ENCODE peak calls at places on chromosomes 12 and 14, in nine cellular contexts. One of them, this sample, is unnamed.

GRCh38 chr12:104516821-104517220 is 60.1 kb downstream of the CHST11 start:
- DNase-seq in activated CD4-positive, CD25-positive, alpha-beta regulatory T cell: no peak
- DNase-seq in tibial nerve: no peak
- DNase-seq in left ventricle myocardium inferior: no peak
- DNase-seq in HT1080: no peak
- DNase-seq in neuronal stem cell: no peak
- DNase-seq in effector CD4-positive, alpha-beta T cell: no peak
- DNase-seq in epithelial cell of proximal tubule: no peak
- DNase-seq in NT2/D1: no peak
- DNase-seq in this sample: no peak

GRCh38 chr14:92460916-92461579 is 52.5 kb upstream of the RIN3 start:
- DNase-seq in activated CD4-positive, CD25-positive, alpha-beta regulatory T cell: no peak
- DNase-seq in tibial nerve: no peak
- DNase-seq in left ventricle myocardium inferior: peak; percentile 51
- DNase-seq in HT1080: peak; percentile 69
- DNase-seq in neuronal stem cell: no peak
- DNase-seq in effector CD4-positive, alpha-beta T cell: no peak
- DNase-seq in epithelial cell of proximal tubule: no peak
- DNase-seq in NT2/D1: no peak
- DNase-seq in this sample: peak; percentile 61

GRCh38 chr12:21476949-21477348 is 24.5 kb downstream of the RECQL start:
- DNase-seq in activated CD4-positive, CD25-positive, alpha-beta regulatory T cell: no peak
- DNase-seq in tibial nerve: no peak
- DNase-seq in left ventricle myocardium inferior: no peak
- DNase-seq in HT1080: peak; percentile 80
- DNase-seq in neuronal stem cell: no peak
- DNase-seq in effector CD4-positive, alpha-beta T cell: no peak
- DNase-seq in epithelial cell of proximal tubule: no peak
- DNase-seq in NT2/D1: no peak
- DNase-seq in this sample: peak; percentile 16

GRCh38 chr14:102474934-102475333 is 34.6 kb downstream of the ANKRD9 start:
- DNase-seq in activated CD4-positive, CD25-positive, alpha-beta regulatory T cell: no peak
- DNase-seq in tibial nerve: no peak
- DNase-seq in left ventricle myocardium inferior: peak; percentile 86
- DNase-seq in HT1080: no peak
- DNase-seq in neuronal stem cell: no peak
- DNase-seq in effector CD4-positive, alpha-beta T cell: no peak
- DNase-seq in epithelial cell of proximal tubule: no peak
- DNase-seq in NT2/D1: no peak
- DNase-seq in this sample: no peak

GRCh38 chr12:122345042-122345441 is 77.4 kb downstream of the CLIP1 start:
- DNase-seq in activated CD4-positive, CD25-positive, alpha-beta regulatory T cell: no peak
- DNase-seq in tibial nerve: no peak
- DNase-seq in left ventricle myocardium inferior: no peak
- DNase-seq in HT1080: no peak
- DNase-seq in neuronal stem cell: no peak
- DNase-seq in effector CD4-positive, alpha-beta T cell: no peak
- DNase-seq in epithelial cell of proximal tubule: no peak
- DNase-seq in NT2/D1: no peak
- DNase-seq in this sample: no peak

GRCh38 chr14:74418031-74418430 is 8.0 kb downstream of the SYNDIG1L start:
- DNase-seq in activated CD4-positive, CD25-positive, alpha-beta regulatory T cell: no peak
- DNase-seq in tibial nerve: no peak
- DNase-seq in left ventricle myocardium inferior: no peak
- DNase-seq in HT1080: no peak
- DNase-seq in neuronal stem cell: no peak
- DNase-seq in effector CD4-positive, alpha-beta T cell: no peak
- DNase-seq in epithelial cell of proximal tubule: no peak
- DNase-seq in NT2/D1: no peak
- DNase-seq in this sample: no peak

GRCh38 chr12:80813820-80814219 is 97.1 kb downstream of the MYF5 start:
- DNase-seq in activated CD4-positive, CD25-positive, alpha-beta regulatory T cell: no peak
- DNase-seq in tibial nerve: no peak
- DNase-seq in left ventricle myocardium inferior: no peak
- DNase-seq in HT1080: no peak
- DNase-seq in neuronal stem cell: no peak
- DNase-seq in effector CD4-positive, alpha-beta T cell: no peak
- DNase-seq in epithelial cell of proximal tubule: no peak
- DNase-seq in NT2/D1: no peak
- DNase-seq in this sample: no peak

GRCh38 chr12:124904306-124905098 is 9.9 kb downstream of the UBC start:
- DNase-seq in activated CD4-positive, CD25-positive, alpha-beta regulatory T cell: no peak
- DNase-seq in tibial nerve: peak; percentile 83
- DNase-seq in left ventricle myocardium inferior: peak; percentile 83
- DNase-seq in HT1080: peak; percentile 84
- DNase-seq in neuronal stem cell: no peak
- DNase-seq in effector CD4-positive, alpha-beta T cell: no peak
- DNase-seq in epithelial cell of proximal tubule: no peak
- DNase-seq in NT2/D1: no peak
- DNase-seq in this sample: peak; percentile 92

GRCh38 chr12:15336772-15337553 is 14.7 kb downstream of the PTPRO start:
- DNase-seq in activated CD4-positive, CD25-positive, alpha-beta regulatory T cell: no peak
- DNase-seq in tibial nerve: no peak
- DNase-seq in left ventricle myocardium inferior: no peak
- DNase-seq in HT1080: peak; percentile 83
- DNase-seq in neuronal stem cell: no peak
- DNase-seq in effector CD4-positive, alpha-beta T cell: no peak
- DNase-seq in epithelial cell of proximal tubule: peak; percentile 98
- DNase-seq in NT2/D1: no peak
- DNase-seq in this sample: peak; percentile 54

GRCh38 chr14:104366931-104367810 is 212.4 kb upstream of the C14orf180 start:
- DNase-seq in activated CD4-positive, CD25-positive, alpha-beta regulatory T cell: no peak
- DNase-seq in tibial nerve: no peak
- DNase-seq in left ventricle myocardium inferior: no peak
- DNase-seq in HT1080: no peak
- DNase-seq in neuronal stem cell: no peak
- DNase-seq in effector CD4-positive, alpha-beta T cell: no peak
- DNase-seq in epithelial cell of proximal tubule: no peak
- DNase-seq in NT2/D1: no peak
- DNase-seq in this sample: no peak

GRCh38 chr14:37585101-37585479 is 10.0 kb downstream of the FOXA1 start:
- DNase-seq in activated CD4-positive, CD25-positive, alpha-beta regulatory T cell: no peak
- DNase-seq in tibial nerve: no peak
- DNase-seq in left ventricle myocardium inferior: no peak
- DNase-seq in HT1080: no peak
- DNase-seq in neuronal stem cell: no peak
- DNase-seq in effector CD4-positive, alpha-beta T cell: no peak
- DNase-seq in epithelial cell of proximal tubule: no peak
- DNase-seq in NT2/D1: no peak
- DNase-seq in this sample: peak; percentile 72

GRCh38 chr12:14769462-14769836 is 33.8 kb downstream of the WBP11 start:
- DNase-seq in activated CD4-positive, CD25-positive, alpha-beta regulatory T cell: peak; percentile 16
- DNase-seq in tibial nerve: no peak
- DNase-seq in left ventricle myocardium inferior: peak; percentile 20
- DNase-seq in HT1080: no peak
- DNase-seq in neuronal stem cell: no peak
- DNase-seq in effector CD4-positive, alpha-beta T cell: no peak
- DNase-seq in epithelial cell of proximal tubule: no peak
- DNase-seq in NT2/D1: peak; percentile 92
- DNase-seq in this sample: no peak

GRCh38 chr14:58730793-58731464 is 93.2 kb downstream of the DACT1 start:
- DNase-seq in activated CD4-positive, CD25-positive, alpha-beta regulatory T cell: no peak
- DNase-seq in tibial nerve: no peak
- DNase-seq in left ventricle myocardium inferior: no peak
- DNase-seq in HT1080: no peak
- DNase-seq in neuronal stem cell: no peak
- DNase-seq in effector CD4-positive, alpha-beta T cell: no peak
- DNase-seq in epithelial cell of proximal tubule: no peak
- DNase-seq in NT2/D1: no peak
- DNase-seq in this sample: no peak

GRCh38 chr14:63388766-63389431 is 70.2 kb upstream of the GPHB5 start:
- DNase-seq in activated CD4-positive, CD25-positive, alpha-beta regulatory T cell: peak; percentile 7
- DNase-seq in tibial nerve: peak; percentile 28
- DNase-seq in left ventricle myocardium inferior: peak; percentile 53
- DNase-seq in HT1080: peak; percentile 47
- DNase-seq in neuronal stem cell: peak; percentile 23
- DNase-seq in effector CD4-positive, alpha-beta T cell: peak; percentile 6
- DNase-seq in epithelial cell of proximal tubule: peak; percentile 4
- DNase-seq in NT2/D1: peak; percentile 13
- DNase-seq in this sample: peak; percentile 50